ENCODE peak calls at places on chromosomes 5 and 9, in six cellular contexts. One of them, this sample, is unnamed.

GRCh38 chr5:479566-480319 is 36.8 kb downstream of the EXOC3 start:
- DNase-seq in occipital lobe: no peak
- DNase-seq in CD8-positive, alpha-beta T cell: no peak
- DNase-seq in COR-L47: no peak
- DNase-seq in AG08395: no peak
- DNase-seq in C1 segment of cervical spinal cord: no peak
- DNase-seq in this sample: no peak

GRCh38 chr9:127030814-127031740 is 91.4 kb downstream of the ANGPTL2 start:
- DNase-seq in occipital lobe: no peak
- DNase-seq in CD8-positive, alpha-beta T cell: no peak
- DNase-seq in COR-L47: no peak
- DNase-seq in AG08395: no peak
- DNase-seq in C1 segment of cervical spinal cord: no peak
- DNase-seq in this sample: no peak

GRCh38 chr5:139386039-139386438 is 2.9 kb upstream of the SLC23A1 start:
- DNase-seq in occipital lobe: no peak
- DNase-seq in CD8-positive, alpha-beta T cell: no peak
- DNase-seq in COR-L47: no peak
- DNase-seq in AG08395: no peak
- DNase-seq in C1 segment of cervical spinal cord: no peak
- DNase-seq in this sample: no peak

GRCh38 chr5:151682240-151682639 is 4.5 kb downstream of the SPARC start:
- DNase-seq in occipital lobe: no peak
- DNase-seq in CD8-positive, alpha-beta T cell: no peak
- DNase-seq in COR-L47: no peak
- DNase-seq in AG08395: no peak
- DNase-seq in C1 segment of cervical spinal cord: no peak
- DNase-seq in this sample: no peak

GRCh38 chr5:177302354-177303110 is 987 bp downstream of the RAB24 start:
- DNase-seq in occipital lobe: no peak
- DNase-seq in CD8-positive, alpha-beta T cell: no peak
- DNase-seq in COR-L47: no peak
- DNase-seq in AG08395: no peak
- DNase-seq in C1 segment of cervical spinal cord: no peak
- DNase-seq in this sample: no peak

GRCh38 chr9:130448035-130448624 is 3.4 kb downstream of the ASS1 start:
- DNase-seq in occipital lobe: no peak
- DNase-seq in CD8-positive, alpha-beta T cell: no peak
- DNase-seq in COR-L47: no peak
- DNase-seq in AG08395: peak; percentile 35
- DNase-seq in C1 segment of cervical spinal cord: no peak
- DNase-seq in this sample: no peak

GRCh38 chr5:41793156-41793770 is 77.0 kb downstream of the OXCT1 start:
- DNase-seq in occipital lobe: no peak
- DNase-seq in CD8-positive, alpha-beta T cell: no peak
- DNase-seq in COR-L47: peak; percentile 63
- DNase-seq in AG08395: peak; percentile 8
- DNase-seq in C1 segment of cervical spinal cord: no peak
- DNase-seq in this sample: no peak

GRCh38 chr9:112120046-112120373 is 55.1 kb downstream of the SUSD1 start:
- DNase-seq in occipital lobe: no peak
- DNase-seq in CD8-positive, alpha-beta T cell: no peak
- DNase-seq in COR-L47: no peak
- DNase-seq in AG08395: no peak
- DNase-seq in C1 segment of cervical spinal cord: no peak
- DNase-seq in this sample: no peak

GRCh38 chr5:147913786-147914185 is 7.4 kb upstream of the C5orf46 start:
- DNase-seq in occipital lobe: no peak
- DNase-seq in CD8-positive, alpha-beta T cell: no peak
- DNase-seq in COR-L47: no peak
- DNase-seq in AG08395: no peak
- DNase-seq in C1 segment of cervical spinal cord: no peak
- DNase-seq in this sample: no peak

GRCh38 chr9:90552317-90552716 is 90.3 kb downstream of the DIRAS2 start:
- DNase-seq in occipital lobe: no peak
- DNase-seq in CD8-positive, alpha-beta T cell: no peak
- DNase-seq in COR-L47: no peak
- DNase-seq in AG08395: no peak
- DNase-seq in C1 segment of cervical spinal cord: no peak
- DNase-seq in this sample: no peak

GRCh38 chr5:14035859-14036440 is 91.5 kb upstream of the DNAH5 start:
- DNase-seq in occipital lobe: peak; percentile 50
- DNase-seq in CD8-positive, alpha-beta T cell: no peak
- DNase-seq in COR-L47: no peak
- DNase-seq in AG08395: peak; percentile 94
- DNase-seq in C1 segment of cervical spinal cord: no peak
- DNase-seq in this sample: no peak

GRCh38 chr9:20604561-20604960 is 17.7 kb downstream of the MLLT3 start:
- DNase-seq in occipital lobe: no peak
- DNase-seq in CD8-positive, alpha-beta T cell: no peak
- DNase-seq in COR-L47: no peak
- DNase-seq in AG08395: no peak
- DNase-seq in C1 segment of cervical spinal cord: no peak
- DNase-seq in this sample: no peak

GRCh38 chr5:72290356-72291133 is 29.5 kb downstream of the MRPS27 start:
- DNase-seq in occipital lobe: no peak
- DNase-seq in CD8-positive, alpha-beta T cell: no peak
- DNase-seq in COR-L47: no peak
- DNase-seq in AG08395: no peak
- DNase-seq in C1 segment of cervical spinal cord: no peak
- DNase-seq in this sample: no peak

GRCh38 chr9:21993893-21994525 is at the start of gene CDKN2A:
- DNase-seq in occipital lobe: no peak
- DNase-seq in CD8-positive, alpha-beta T cell: peak; percentile 38
- DNase-seq in COR-L47: peak; percentile 63
- DNase-seq in AG08395: no peak
- DNase-seq in C1 segment of cervical spinal cord: peak; percentile 48
- DNase-seq in this sample: peak; percentile 63

GRCh38 chr5:151448038-151448985 is 909 bp downstream of the SLC36A1 start:
- DNase-seq in occipital lobe: no peak
- DNase-seq in CD8-positive, alpha-beta T cell: no peak
- DNase-seq in COR-L47: peak; percentile 32
- DNase-seq in AG08395: no peak
- DNase-seq in C1 segment of cervical spinal cord: no peak
- DNase-seq in this sample: no peak

GRCh38 chr5:89204766-89205165 is 321.8 kb upstream of the MEF2C start:
- DNase-seq in occipital lobe: no peak
- DNase-seq in CD8-positive, alpha-beta T cell: no peak
- DNase-seq in COR-L47: no peak
- DNase-seq in AG08395: no peak
- DNase-seq in C1 segment of cervical spinal cord: no peak
- DNase-seq in this sample: no peak

GRCh38 chr5:149957855-149958254 is 2.7 kb upstream of the SLC26A2 start:
- DNase-seq in occipital lobe: no peak
- DNase-seq in CD8-positive, alpha-beta T cell: no peak
- DNase-seq in COR-L47: no peak
- DNase-seq in AG08395: no peak
- DNase-seq in C1 segment of cervical spinal cord: no peak
- DNase-seq in this sample: no peak

GRCh38 chr9:111036946-111037743 is 1.1 kb downstream of the LPAR1 start:
- DNase-seq in occipital lobe: no peak
- DNase-seq in CD8-positive, alpha-beta T cell: no peak
- DNase-seq in COR-L47: no peak
- DNase-seq in AG08395: no peak
- DNase-seq in C1 segment of cervical spinal cord: no peak
- DNase-seq in this sample: no peak

GRCh38 chr5:139226131-139226530 is 28.0 kb upstream of the SIL1 start:
- DNase-seq in occipital lobe: no peak
- DNase-seq in CD8-positive, alpha-beta T cell: no peak
- DNase-seq in COR-L47: no peak
- DNase-seq in AG08395: no peak
- DNase-seq in C1 segment of cervical spinal cord: no peak
- DNase-seq in this sample: no peak

GRCh38 chr5:56525117-56525516 is 290.2 kb upstream of the MAP3K1 start:
- DNase-seq in occipital lobe: no peak
- DNase-seq in CD8-positive, alpha-beta T cell: no peak
- DNase-seq in COR-L47: no peak
- DNase-seq in AG08395: no peak
- DNase-seq in C1 segment of cervical spinal cord: no peak
- DNase-seq in this sample: no peak

GRCh38 chr5:89028579-89029272 is 145.7 kb upstream of the MEF2C start:
- DNase-seq in occipital lobe: no peak
- DNase-seq in CD8-positive, alpha-beta T cell: no peak
- DNase-seq in COR-L47: no peak
- DNase-seq in AG08395: peak; percentile 46
- DNase-seq in C1 segment of cervical spinal cord: no peak
- DNase-seq in this sample: no peak

GRCh38 chr5:138969323-138970013 is 94.3 kb upstream of the LRRTM2 start:
- DNase-seq in occipital lobe: no peak
- DNase-seq in CD8-positive, alpha-beta T cell: no peak
- DNase-seq in COR-L47: peak; percentile 48
- DNase-seq in AG08395: no peak
- DNase-seq in C1 segment of cervical spinal cord: no peak
- DNase-seq in this sample: no peak

GRCh38 chr5:91219141-91219802 is 163.8 kb downstream of the ARRDC3 start:
- DNase-seq in occipital lobe: no peak
- DNase-seq in CD8-positive, alpha-beta T cell: no peak
- DNase-seq in COR-L47: no peak
- DNase-seq in AG08395: no peak
- DNase-seq in C1 segment of cervical spinal cord: no peak
- DNase-seq in this sample: no peak

GRCh38 chr5:3010301-3010952 is 258.9 kb upstream of the IRX2 start:
- DNase-seq in occipital lobe: no peak
- DNase-seq in CD8-positive, alpha-beta T cell: no peak
- DNase-seq in COR-L47: no peak
- DNase-seq in AG08395: no peak
- DNase-seq in C1 segment of cervical spinal cord: no peak
- DNase-seq in this sample: no peak

GRCh38 chr9:95091971-95092320 is 225.6 kb downstream of the FANCC start:
- DNase-seq in occipital lobe: no peak
- DNase-seq in CD8-positive, alpha-beta T cell: no peak
- DNase-seq in COR-L47: no peak
- DNase-seq in AG08395: peak; percentile 19
- DNase-seq in C1 segment of cervical spinal cord: no peak
- DNase-seq in this sample: no peak

GRCh38 chr5:132489871-132490483 is 596 bp downstream of the IRF1 start:
- DNase-seq in occipital lobe: no peak
- DNase-seq in CD8-positive, alpha-beta T cell: peak; percentile 53
- DNase-seq in COR-L47: peak; percentile 38
- DNase-seq in AG08395: peak; percentile 70
- DNase-seq in C1 segment of cervical spinal cord: peak; percentile 65
- DNase-seq in this sample: no peak

GRCh38 chr9:35603506-35603985 is 1.5 kb upstream of the TESK1 start:
- DNase-seq in occipital lobe: no peak
- DNase-seq in CD8-positive, alpha-beta T cell: no peak
- DNase-seq in COR-L47: peak; percentile 23
- DNase-seq in AG08395: peak; percentile 73
- DNase-seq in C1 segment of cervical spinal cord: peak; percentile 55
- DNase-seq in this sample: no peak

GRCh38 chr5:109866051-109866450 is 176.3 kb downstream of the MAN2A1 start:
- DNase-seq in occipital lobe: no peak
- DNase-seq in CD8-positive, alpha-beta T cell: no peak
- DNase-seq in COR-L47: no peak
- DNase-seq in AG08395: peak; percentile 53
- DNase-seq in C1 segment of cervical spinal cord: no peak
- DNase-seq in this sample: no peak

GRCh38 chr9:121779381-121780117 is 128.1 kb downstream of the DAB2IP start:
- DNase-seq in occipital lobe: no peak
- DNase-seq in CD8-positive, alpha-beta T cell: no peak
- DNase-seq in COR-L47: no peak
- DNase-seq in AG08395: no peak
- DNase-seq in C1 segment of cervical spinal cord: peak; percentile 45
- DNase-seq in this sample: no peak

GRCh38 chr5:135477594-135477993 is 25.4 kb upstream of the TIFAB start:
- DNase-seq in occipital lobe: no peak
- DNase-seq in CD8-positive, alpha-beta T cell: no peak
- DNase-seq in COR-L47: no peak
- DNase-seq in AG08395: no peak
- DNase-seq in C1 segment of cervical spinal cord: no peak
- DNase-seq in this sample: no peak

GRCh38 chr5:177405805-177406204 is 3.6 kb downstream of the F12 start:
- DNase-seq in occipital lobe: no peak
- DNase-seq in CD8-positive, alpha-beta T cell: no peak
- DNase-seq in COR-L47: no peak
- DNase-seq in AG08395: no peak
- DNase-seq in C1 segment of cervical spinal cord: no peak
- DNase-seq in this sample: peak; percentile 49